ENCODE peak calls at places on chromosome 14, in nine cellular contexts. I, H, B, M, U, Z, O, Y and A are unnamed samples.

GRCh38 chr14:63777024-63777423 is 49.2 kb upstream of the SGPP1 start:
- DNase-seq in U (peak; percentile 20), H (peak; percentile 24), Z (peak; percentile 59), B (no peak), M (no peak), Y (no peak), O (no peak), I (peak; percentile 69), A (no peak)

GRCh38 chr14:54364555-54365415 is 32.0 kb upstream of the CDKN3 start:
- DNase-seq in Z (peak; percentile 51), O (no peak), Y (no peak), B (no peak), H (no peak), I (peak; percentile 47), U (peak; percentile 70), M (no peak), A (no peak)

GRCh38 chr14:81517798-81518398 is 15.8 kb downstream of the SEL1L start:
- DNase-seq in Z (no peak), I (no peak), B (no peak), O (no peak), Y (no peak), M (no peak), U (peak; percentile 4), H (no peak), A (no peak)

GRCh38 chr14:94384342-94384741 is 4.1 kb downstream of the SERPINA1 start:
- DNase-seq in Y (no peak), O (no peak), M (no peak), H (no peak), U (no peak), B (no peak), Z (no peak), I (no peak), A (no peak)

GRCh38 chr14:68621400-68622365 is 171.2 kb downstream of the ZFP36L1 start:
- DNase-seq in O (no peak), M (no peak), H (no peak), I (peak; percentile 15), Z (peak; percentile 70), U (no peak), Y (no peak), B (no peak), A (no peak)

GRCh38 chr14:68819260-68819691 is 26.4 kb upstream of the ZFP36L1 start:
- DNase-seq in Y (no peak), O (no peak), M (no peak), H (no peak), U (peak; percentile 24), Z (peak; percentile 80), B (no peak), I (peak; percentile 45), A (no peak)

GRCh38 chr14:57008534-57008933 is 198.3 kb upstream of the OTX2 start:
- DNase-seq in I (no peak), Z (no peak), Y (no peak), B (no peak), U (no peak), O (no peak), H (no peak), M (no peak), A (no peak)

GRCh38 chr14:78674820-78675219 is 504.6 kb downstream of the NRXN3 start:
- DNase-seq in I (no peak), Y (no peak), Z (no peak), H (no peak), O (no peak), U (no peak), B (no peak), M (no peak), A (no peak)

GRCh38 chr14:80978403-80978802 is 23.0 kb downstream of the TSHR start:
- DNase-seq in U (no peak), Z (no peak), Y (no peak), H (no peak), M (no peak), I (no peak), B (no peak), O (no peak), A (no peak)

GRCh38 chr14:20684662-20685456 is 499 bp downstream of the RNASE4 start:
- DNase-seq in U (peak; percentile 46), Y (no peak), O (no peak), H (peak; percentile 18), B (no peak), I (peak; percentile 49), Z (peak; percentile 56), M (peak; percentile 44), A (peak; percentile 7)

GRCh38 chr14:70472253-70473159 is 20.5 kb downstream of the ADAM21 start:
- DNase-seq in U (no peak), I (no peak), Y (no peak), H (no peak), B (no peak), O (no peak), Z (no peak), M (no peak), A (no peak)

GRCh38 chr14:22112004-22112403 is 438.4 kb upstream of the OR4E1 start:
- DNase-seq in O (peak; percentile 49), H (no peak), Z (no peak), M (peak; percentile 10), I (peak; percentile 8), U (peak; percentile 15), Y (no peak), B (peak; percentile 25), A (no peak)

GRCh38 chr14:74909911-74910310 is 13.1 kb downstream of the RPS6KL1 start:
- DNase-seq in O (no peak), U (no peak), M (no peak), I (no peak), H (no peak), Y (no peak), B (no peak), Z (no peak), A (no peak)

GRCh38 chr14:76376001-76376404 is at the start of gene ESRRB:
- DNase-seq in Z (no peak), H (no peak), B (no peak), I (no peak), O (peak; percentile 12), Y (peak; percentile 64), M (no peak), U (peak; percentile 14), A (no peak)

GRCh38 chr14:33686856-33687255 is 264.0 kb downstream of the EGLN3 start:
- DNase-seq in H (no peak), M (no peak), Z (no peak), Y (no peak), I (no peak), O (no peak), B (no peak), U (no peak), A (no peak)

GRCh38 chr14:57747036-57747435 is 118.9 kb downstream of the SLC35F4 start:
- DNase-seq in H (no peak), I (no peak), M (no peak), U (no peak), Y (no peak), B (no peak), O (peak; percentile 56), Z (no peak), A (no peak)

GRCh38 chr14:63203618-63204406 is 431 bp upstream of the RHOJ start:
- DNase-seq in Y (no peak), M (peak; percentile 47), I (peak; percentile 84), O (peak; percentile 57), H (peak; percentile 96), B (no peak), U (peak; percentile 100), Z (peak; percentile 98), A (peak; percentile 96)

GRCh38 chr14:36505193-36505815 is 14.7 kb downstream of the NKX2-1 start:
- DNase-seq in U (no peak), O (no peak), B (no peak), Z (no peak), Y (peak; percentile 33), H (no peak), M (peak; percentile 51), I (no peak), A (no peak)

GRCh38 chr14:92352158-92352985 is 29.4 kb downstream of the SLC24A4 start:
- DNase-seq in B (peak; percentile 2), I (peak; percentile 49), U (peak; percentile 22), H (no peak), Z (no peak), M (no peak), Y (peak; percentile 47), O (no peak), A (no peak)

GRCh38 chr14:36134026-36134425 is 42.5 kb downstream of the PTCSC3 start:
- DNase-seq in O (no peak), B (no peak), H (no peak), M (no peak), U (no peak), Z (no peak), Y (no peak), I (peak; percentile 11), A (no peak)

GRCh38 chr14:80781968-80782367 is 159.6 kb downstream of the CEP128 start:
- DNase-seq in I (peak; percentile 29), B (no peak), Y (no peak), M (no peak), H (no peak), O (no peak), U (no peak), Z (peak; percentile 20), A (no peak)

GRCh38 chr14:51750542-51750941 is 98.8 kb downstream of the FRMD6 start:
- DNase-seq in I (no peak), U (no peak), B (no peak), M (no peak), H (no peak), Z (no peak), Y (no peak), O (no peak), A (no peak)

GRCh38 chr14:103568952-103569351 is 6.2 kb downstream of the COA8 start:
- DNase-seq in Y (no peak), I (no peak), B (no peak), Z (no peak), O (no peak), U (peak; percentile 51), M (no peak), H (no peak), A (no peak)

GRCh38 chr14:100292301-100292775 is 13.9 kb downstream of the SLC25A29 start:
- DNase-seq in H (no peak), B (no peak), Y (peak; percentile 29), U (no peak), Z (no peak), O (no peak), M (no peak), I (no peak), A (no peak)

GRCh38 chr14:51653096-51653814 is 1.5 kb downstream of the FRMD6 start:
- DNase-seq in Z (peak; percentile 88), I (peak; percentile 83), O (peak; percentile 14), Y (no peak), M (no peak), B (no peak), U (peak; percentile 71), H (peak; percentile 39), A (peak; percentile 33)

GRCh38 chr14:70004791-70005190 is 125.6 kb downstream of the SMOC1 start:
- DNase-seq in Y (no peak), I (no peak), H (no peak), U (no peak), O (no peak), M (no peak), B (no peak), Z (peak; percentile 35), A (no peak)

GRCh38 chr14:54781080-54781479 is 121.5 kb downstream of the GCH1 start:
- DNase-seq in O (no peak), Y (no peak), M (no peak), H (no peak), Z (no peak), I (no peak), U (no peak), B (no peak), A (no peak)

GRCh38 chr14:30551460-30551859 is 7.5 kb upstream of the G2E3 start:
- DNase-seq in O (no peak), I (peak; percentile 21), Z (no peak), B (no peak), M (no peak), U (no peak), H (no peak), Y (no peak), A (no peak)

GRCh38 chr14:50829472-50830043 is 1.4 kb downstream of the NIN start:
- DNase-seq in M (peak; percentile 20), B (no peak), Z (no peak), U (peak; percentile 6), I (no peak), O (no peak), H (no peak), Y (peak; percentile 30), A (no peak)

GRCh38 chr14:21978184-21978998 is 304.8 kb upstream of the OR4E1 start:
- DNase-seq in U (peak; percentile 55), Z (peak; percentile 16), M (peak; percentile 46), Y (peak; percentile 67), I (peak; percentile 38), B (peak; percentile 27), O (peak; percentile 59), H (no peak), A (no peak)

GRCh38 chr14:101118746-101119610 is 215.5 kb upstream of the RTL1 start:
- DNase-seq in H (no peak), Z (no peak), I (no peak), U (no peak), B (no peak), Y (peak; percentile 17), O (no peak), M (no peak), A (no peak)